ENCODE peak calls at places on chromosomes 4 and X, in nine cellular contexts. W is NCI-H1436; T is BE2C; K is LoVo; A is left kidney; P is AG10803; U is uterus; N is CD4-positive, CD25-positive, alpha-beta regulatory T cell; B is neural progenitor cell. R is an unnamed sample.

GRCh38 chr4:74932832-74933561 is at the start of gene PARM1:
- DNase-seq in W (peak; percentile 55), T (peak; percentile 95), K (peak; percentile 90), A (peak; percentile 95), P (peak; percentile 41), U (peak; percentile 86), N (no peak), B (peak; percentile 95), R (peak; percentile 63)

GRCh38 chr4:153465583-153465921 is 608 bp upstream of the TMEM131L start:
- DNase-seq in W (no peak), T (peak; percentile 49), K (no peak), A (peak; percentile 87), P (peak; percentile 52), U (peak; percentile 59), N (no peak), B (peak; percentile 54), R (peak; percentile 66)

GRCh38 chrX:136497556-136498048 is at the start of gene HTATSF1:
- DNase-seq in W (no peak), T (peak; percentile 13), K (no peak), A (no peak), P (no peak), U (no peak), N (no peak), B (peak; percentile 38), R (no peak)

GRCh38 chrX:115968436-115969252 is 201.9 kb upstream of the AGTR2 start:
- DNase-seq in W (peak; percentile 41), T (peak; percentile 67), K (peak; percentile 41), A (peak; percentile 94), P (no peak), U (no peak), N (no peak), B (peak; percentile 87), R (no peak)

GRCh38 chrX:153971632-153972367 is at the start of gene HCFC1:
- DNase-seq in W (peak; percentile 93), T (peak; percentile 91), K (peak; percentile 88), A (peak; percentile 97), P (peak; percentile 86), U (peak; percentile 96), N (peak; percentile 83), B (peak; percentile 95), R (peak; percentile 74)

GRCh38 chr4:147118523-147118922 is 172.9 kb upstream of the TTC29 start:
- DNase-seq in W (no peak), T (no peak), K (no peak), A (no peak), P (peak; percentile 62), U (peak; percentile 75), N (no peak), B (no peak), R (peak; percentile 41)

GRCh38 chr4:41199788-41200187 is 14.6 kb downstream of the APBB2 start:
- DNase-seq in W (no peak), T (no peak), K (no peak), A (no peak), P (no peak), U (no peak), N (no peak), B (no peak), R (no peak)

GRCh38 chr4:74390677-74391076 is 25.7 kb downstream of the EREG start:
- DNase-seq in W (no peak), T (no peak), K (no peak), A (no peak), P (no peak), U (no peak), N (no peak), B (no peak), R (no peak)

GRCh38 chrX:152926279-152926678 is 28.4 kb downstream of the ZNF185 start:
- DNase-seq in W (peak; percentile 74), T (peak; percentile 60), K (peak; percentile 57), A (peak; percentile 74), P (peak; percentile 66), U (peak; percentile 81), N (no peak), B (peak; percentile 59), R (peak; percentile 70)